ENCODE peak calls at places on chromosomes 5 and 9, in eight cellular contexts. V, I, O, E, U, Y, P and B are unnamed samples.
A peak's percentile ranks its signal among the peaks of the same experiment; 100 is the strongest.

GRCh38 chr9:135214706-135215105 is 127.2 kb downstream of the OLFM1 start:
- DNase-seq in U (peak; percentile 9), Y (no peak), E (no peak), P (no peak), V (no peak), I (no peak), O (no peak), B (no peak)

GRCh38 chr9:107548298-107549142 is 59.0 kb upstream of the KLF4 start:
- DNase-seq in V (no peak), U (no peak), O (no peak), E (no peak), I (peak; percentile 93), Y (peak; percentile 66), P (peak; percentile 32), B (peak; percentile 54)

GRCh38 chr5:73727470-73727869 is 101.5 kb downstream of the ARHGEF28 start:
- DNase-seq in O (no peak), U (no peak), Y (no peak), P (no peak), V (no peak), E (no peak), I (no peak), B (no peak)

GRCh38 chr9:116800074-116800473 is 113.0 kb downstream of the TRIM32 start:
- DNase-seq in V (no peak), E (no peak), Y (no peak), P (no peak), U (no peak), O (no peak), I (no peak), B (no peak)

GRCh38 chr5:61304611-61305369 is 27.3 kb upstream of the ZSWIM6 start:
- DNase-seq in I (peak; percentile 94), E (no peak), P (no peak), Y (no peak), U (no peak), O (no peak), V (no peak), B (no peak)

GRCh38 chr9:71253021-71253420 is 131.6 kb upstream of the TRPM3 start:
- DNase-seq in Y (no peak), V (no peak), I (no peak), U (no peak), E (no peak), P (no peak), O (no peak), B (no peak)

GRCh38 chr9:127847833-127848755 is 6.4 kb downstream of the ENG start:
- DNase-seq in E (no peak), P (no peak), I (no peak), Y (no peak), V (no peak), O (no peak), U (no peak), B (no peak)

GRCh38 chr9:83707768-83708514 is at the start of gene UBQLN1:
- DNase-seq in Y (peak; percentile 97), U (peak; percentile 87), P (peak; percentile 91), V (peak; percentile 84), E (peak; percentile 89), I (peak; percentile 98), O (peak; percentile 87), B (peak; percentile 96)

GRCh38 chr5:123441408-123441807 is 18.2 kb upstream of the CEP120 start:
- DNase-seq in I (no peak), E (no peak), O (no peak), Y (no peak), P (peak; percentile 82), U (no peak), V (no peak), B (no peak)

GRCh38 chr5:112737088-112737471 is 605 bp upstream of the APC start:
- DNase-seq in V (no peak), U (no peak), P (no peak), I (no peak), Y (no peak), E (no peak), O (no peak), B (no peak)

GRCh38 chr9:131349522-131349880 is 44.4 kb upstream of the PRRC2B start:
- DNase-seq in Y (no peak), U (no peak), E (no peak), O (no peak), I (no peak), V (no peak), P (no peak), B (no peak)

GRCh38 chr5:172051643-172052362 is 45.4 kb upstream of the FBXW11 start:
- DNase-seq in O (no peak), U (no peak), E (no peak), P (no peak), V (no peak), I (no peak), Y (no peak), B (no peak)

GRCh38 chr5:11588803-11589202 is 315.4 kb downstream of the CTNND2 start:
- DNase-seq in E (no peak), U (peak; percentile 34), I (no peak), P (no peak), O (no peak), V (no peak), Y (no peak), B (no peak)

GRCh38 chr5:54753034-54753433 is 232.4 kb downstream of the ESM1 start:
- DNase-seq in P (no peak), U (no peak), E (peak; percentile 42), I (no peak), V (no peak), O (no peak), Y (no peak), B (no peak)